ENCODE peak calls at places on chromosomes 5 and 9, in four cellular contexts. F is cardiac fibroblast, R is IMR-90, A is AG10803. C is an unnamed sample.

GRCh38 chr5:143782588-143783386 is 29.2 kb upstream of the HMHB1 start:
- DNase-seq in A (peak; percentile 59), R (no peak), F (no peak), C (no peak)

GRCh38 chr9:87606921-87607521 is 109.4 kb downstream of the DAPK1 start:
- DNase-seq in F (peak; percentile 89), R (peak; percentile 59), A (peak; percentile 83), C (no peak)

GRCh38 chr9:134205636-134206316 is 41.4 kb upstream of the RNU6ATAC start:
- DNase-seq in A (peak; percentile 75), R (peak; percentile 28), F (peak; percentile 88), C (no peak)

GRCh38 chr5:180470966-180471582 is 23.1 kb upstream of the CNOT6 start:
- DNase-seq in R (peak; percentile 59), F (peak; percentile 69), A (peak; percentile 58), C (peak; percentile 74)

GRCh38 chr5:158435161-158435616 is 576.2 kb upstream of the CLINT1 start:
- DNase-seq in F (no peak), R (no peak), A (peak; percentile 66), C (no peak)

GRCh38 chr5:181221792-181222629 is 1.1 kb upstream of the TRIM41 start:
- DNase-seq in F (peak; percentile 99), A (peak; percentile 97), R (peak; percentile 98), C (peak; percentile 98)

GRCh38 chr5:10562202-10563131 is 1.4 kb upstream of the ANKRD33B start:
- DNase-seq in A (no peak), R (peak; percentile 33), F (no peak), C (no peak)

GRCh38 chr9:1522219-1522767 is 472.1 kb downstream of the DMRT2 start:
- DNase-seq in R (no peak), F (no peak), A (no peak), C (no peak)

GRCh38 chr5:72468606-72469005 is 38.6 kb downstream of the ZNF366 start:
- DNase-seq in F (no peak), A (no peak), R (no peak), C (no peak)

GRCh38 chr9:75181748-75182147 is 93.4 kb downstream of the OSTF1 start:
- DNase-seq in F (peak; percentile 78), A (no peak), R (peak; percentile 66), C (no peak)

GRCh38 chr5:160293901-160294561 is 18.3 kb downstream of the CCNJL start:
- DNase-seq in F (peak; percentile 20), R (no peak), A (no peak), C (no peak)

GRCh38 chr9:97848582-97849237 is 4.3 kb upstream of the FOXE1 start:
- DNase-seq in R (peak; percentile 3), A (no peak), F (no peak), C (no peak)

GRCh38 chr9:113532809-113533190 is 69.3 kb downstream of the RGS3 start:
- DNase-seq in F (no peak), A (no peak), R (no peak), C (no peak)

DNA sequence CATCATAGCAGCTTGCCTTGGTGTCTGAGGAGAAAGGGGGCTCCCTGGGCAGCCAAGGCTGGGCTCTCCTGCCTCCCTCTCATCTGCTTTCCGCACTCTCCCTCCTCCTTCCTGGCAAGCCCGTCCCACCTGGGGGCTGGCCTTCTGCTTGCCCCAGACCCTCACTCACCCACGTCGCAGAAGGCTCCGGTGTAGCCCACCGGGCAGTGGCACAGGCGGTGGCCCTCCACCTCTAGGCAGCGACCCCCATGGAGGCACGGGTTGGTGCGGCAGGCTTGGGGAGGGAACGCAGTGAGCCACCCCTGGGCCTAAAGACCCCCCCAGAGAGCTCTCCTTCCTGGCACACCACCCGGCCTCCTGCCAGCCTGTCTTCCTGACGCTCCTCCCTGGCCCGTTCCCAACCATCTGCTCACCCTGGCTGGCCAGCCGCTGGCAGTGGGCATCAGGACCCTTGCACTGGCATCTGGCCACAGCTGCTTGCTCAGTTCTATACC is 4.2 kb upstream of the PFN3 start:
- DNase-seq in F (no peak), R (no peak), A (no peak), C (no peak)
- TF ChIP-seq CTCF in F (no peak), R (no peak), A (no peak), C (no peak)

GRCh38 chr5:9212605-9213004 is 333.3 kb downstream of the SEMA5A start:
- DNase-seq in F (peak; percentile 49), A (peak; percentile 33), R (peak; percentile 52), C (no peak)

GRCh38 chr5:9209846-9210547 is 335.9 kb downstream of the SEMA5A start:
- DNase-seq in A (peak; percentile 50), R (peak; percentile 40), F (peak; percentile 50), C (no peak)

DNA sequence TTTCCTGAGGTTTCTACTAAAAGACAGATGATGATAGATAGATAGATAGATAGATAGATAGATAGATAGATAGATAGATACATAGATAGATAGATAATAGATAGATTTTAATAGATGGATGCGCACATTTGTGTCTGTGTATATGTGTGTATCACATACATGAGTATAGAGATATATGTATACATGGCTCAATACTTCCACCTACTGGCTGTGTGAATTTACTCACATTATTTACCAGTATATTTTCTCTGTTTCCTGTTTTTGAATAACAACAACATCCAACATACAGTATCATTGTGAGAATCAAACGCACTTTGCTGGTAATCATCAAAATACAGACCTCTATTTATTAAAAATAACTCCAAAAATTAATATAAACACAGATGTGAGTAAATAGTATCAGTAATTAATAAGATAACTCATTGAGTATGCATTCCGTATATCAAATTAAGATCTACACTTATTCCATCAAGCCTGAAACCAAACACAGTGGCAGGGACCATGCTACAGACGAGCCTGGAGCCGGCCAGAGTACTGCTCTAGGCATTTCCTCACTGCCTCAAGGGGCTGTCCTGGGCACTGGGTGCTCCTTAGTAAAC is 338.0 kb downstream of the SEMA5A start:
- DNase-seq in R (peak; percentile 69), A (peak; percentile 58), F (peak; percentile 81), C (no peak)
- TF ChIP-seq CTCF in R (peak; percentile 69), A (peak; percentile 61), F (peak; percentile 37), C (peak; percentile 82)

DNA sequence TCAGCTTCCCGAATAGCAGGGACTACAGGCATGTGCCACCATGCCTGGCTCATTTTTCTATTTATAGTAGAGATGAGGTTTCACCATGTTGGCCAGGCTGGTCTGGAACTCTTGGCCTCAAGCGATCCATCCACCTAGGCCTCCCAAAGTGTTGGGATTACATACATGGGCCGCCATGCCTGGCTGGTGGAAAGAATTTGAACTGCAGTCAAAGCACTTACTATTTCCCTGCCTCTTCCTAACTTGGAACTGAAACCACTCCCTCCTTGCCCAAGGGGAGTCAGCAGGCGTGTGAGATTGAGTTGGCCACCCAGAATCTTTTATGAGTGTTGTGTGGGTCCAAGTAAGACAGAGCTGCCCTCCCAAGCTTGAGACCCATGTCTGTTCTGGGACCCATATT is 86.1 kb upstream of the PTPN3 start:
- DNase-seq in F (no peak), A (no peak), R (no peak), C (no peak)
- TF ChIP-seq CTCF in F (no peak), A (no peak), R (no peak), C (peak; percentile 25)

DNA sequence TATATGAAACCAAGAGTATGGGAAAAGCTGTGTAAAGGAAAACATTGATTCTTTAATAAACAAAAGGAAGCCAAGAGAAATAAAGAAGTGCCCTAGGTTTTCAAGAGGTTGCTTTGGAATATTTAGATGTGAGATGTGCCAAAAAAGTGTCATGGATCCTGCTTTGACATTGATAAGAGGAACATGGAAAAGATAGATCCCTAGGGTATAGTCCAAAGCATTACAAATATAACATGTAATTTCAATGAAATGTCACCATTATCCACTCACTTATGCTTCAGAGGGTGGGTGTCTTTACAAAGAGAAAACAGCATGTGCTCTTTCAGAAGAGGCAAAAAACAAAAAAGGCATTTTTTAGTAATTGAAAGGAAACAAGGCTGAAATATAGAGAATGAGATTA is 1196.7 kb downstream of the EFNA5 start:
- DNase-seq in A (no peak), F (no peak), R (no peak), C (no peak)
- TF ChIP-seq CTCF in A (no peak), F (no peak), R (no peak), C (no peak)

DNA sequence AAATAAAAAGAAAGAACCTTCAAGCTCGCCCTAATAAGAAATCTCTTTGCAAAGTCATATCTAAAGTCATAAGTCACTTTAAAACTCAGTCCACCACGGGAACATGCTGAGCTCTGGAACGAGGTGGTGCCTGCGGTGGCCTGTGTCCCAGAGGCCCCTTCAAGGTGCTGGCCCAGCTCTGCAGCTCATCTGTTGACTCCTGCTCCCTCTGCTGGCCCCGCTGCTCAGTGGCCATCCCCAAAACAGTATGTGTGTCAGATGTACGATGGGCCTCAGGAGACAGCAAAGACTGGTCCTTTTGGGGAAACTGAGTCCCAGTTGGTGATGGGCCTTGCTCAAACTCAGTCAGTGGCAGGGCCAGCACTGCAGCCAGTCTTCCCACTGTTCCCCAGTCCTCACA is 22.8 kb upstream of the FOXB2 start:
- DNase-seq in R (peak; percentile 21), A (peak; percentile 34), F (peak; percentile 61), C (peak; percentile 50)
- TF ChIP-seq CTCF in R (peak; percentile 49), A (peak; percentile 66), F (peak; percentile 82), C (peak; percentile 63)

DNA sequence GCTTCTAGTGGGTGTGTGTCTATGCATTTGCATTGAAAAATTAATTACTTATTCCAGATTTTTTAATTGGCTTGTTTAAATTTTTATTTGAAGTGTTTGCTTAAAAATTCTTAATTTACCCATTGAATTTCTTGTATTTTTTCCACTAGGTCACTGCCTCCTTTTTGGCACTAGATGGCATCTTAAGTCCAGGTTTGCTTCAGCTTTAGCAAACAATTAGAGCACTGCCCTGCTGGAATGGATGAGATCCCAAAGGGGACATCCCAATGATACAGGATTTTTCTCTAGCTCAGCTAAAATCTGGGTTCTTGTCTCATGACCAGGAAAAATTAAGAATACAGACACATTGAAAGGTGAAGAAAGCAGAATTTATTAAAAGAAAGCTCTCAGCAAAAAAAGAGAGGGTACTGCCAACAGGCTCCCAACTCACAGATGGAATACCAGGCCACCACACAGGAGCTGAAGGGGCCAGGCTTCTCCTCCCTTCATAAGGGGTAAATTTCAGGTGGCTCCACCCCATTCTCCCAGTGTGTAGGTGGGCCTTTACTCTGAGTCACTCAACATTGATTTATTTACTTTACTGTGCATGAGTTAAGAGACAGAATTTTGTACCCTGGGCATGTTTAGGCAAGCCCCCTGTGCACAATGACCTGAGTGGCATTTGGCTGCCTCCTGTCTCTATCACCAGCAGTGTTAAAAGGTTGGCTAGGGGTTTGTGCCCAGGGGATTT is 532.4 kb downstream of the ANXA1 start:
- DNase-seq in F (peak; percentile 51), A (peak; percentile 47), R (no peak), C (no peak)
- TF ChIP-seq CTCF in F (peak; percentile 47), A (peak; percentile 66), R (peak; percentile 75), C (peak; percentile 77)

DNA sequence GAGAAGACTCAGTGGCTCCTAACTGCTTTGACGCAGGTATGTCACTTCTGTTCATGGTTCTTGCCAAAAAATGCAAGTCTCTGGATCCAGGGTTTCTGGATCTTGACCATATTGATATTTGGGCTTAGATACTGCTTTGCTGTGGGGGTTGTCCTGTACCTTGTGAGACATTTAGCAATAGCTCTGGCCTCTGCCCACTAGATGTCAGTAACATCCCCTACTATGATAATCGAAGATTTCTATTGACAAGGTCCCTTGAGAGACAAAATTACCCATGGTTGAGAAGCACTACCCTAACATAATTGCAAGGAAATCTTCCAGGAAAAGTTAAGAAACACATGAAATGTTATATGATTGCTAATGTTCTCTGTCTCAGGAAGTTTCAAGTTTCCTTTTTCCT is 285.4 kb downstream of the TMEM232 start:
- DNase-seq in F (peak; percentile 63), R (peak; percentile 31), A (peak; percentile 58), C (no peak)
- TF ChIP-seq CTCF in F (peak; percentile 35), R (peak; percentile 45), A (peak; percentile 64), C (peak; percentile 53)